ENCODE peak calls at places on chromosomes 11 and 22, in six cellular contexts. J is right cardiac atrium, C is A549, O is left ventricle myocardium inferior, Y is breast epithelium, A is mammary epithelial cell. E is an unnamed sample. For H3K4me1, the result is how much of the 10 kb centered on the place peaks cover.

GRCh38 chr22:35892192-35892591 is 136.4 kb downstream of the RBFOX2 start:
- DNase-seq in J (no peak), A (peak), C (no peak), O (no peak), Y (no peak), E (no peak)

GRCh38 chr11:119361056-119361787 is 14.7 kb upstream of the MFRP start:
- DNase-seq in Y (no peak), J (peak), O (peak), A (peak), C (peak), E (no peak)

GRCh38 chr11:114787126-114787525 is 108.8 kb downstream of the NXPE2 start:
- DNase-seq in A (no peak), O (no peak), Y (no peak), J (no peak), C (no peak), E (no peak)

GRCh38 chr11:3920148-3920852 is 64.8 kb downstream of the STIM1 start:
- DNase-seq in O (no peak), C (peak), A (peak), Y (no peak), J (no peak), E (peak)

GRCh38 chr11:120147094-120147949 is 9.4 kb upstream of the TRIM29 start:
- DNase-seq in A (no peak), C (no peak), O (no peak), J (no peak), Y (no peak), E (no peak)

GRCh38 chr11:132803436-132803835 is 728.9 kb downstream of the OPCML start:
- DNase-seq in C (no peak), J (no peak), A (peak), O (no peak), Y (no peak), E (no peak)

GRCh38 chr11:32809313-32809712 is 14.9 kb upstream of the CCDC73 start:
- DNase-seq in C (peak), A (peak), O (peak), J (peak), Y (no peak), E (peak)

GRCh38 chr11:118609380-118610219 is 2.2 kb downstream of the PHLDB1 start:
- DNase-seq in C (no peak), O (no peak), J (peak), A (no peak), Y (peak), E (no peak)

GRCh38 chr11:14544611-14545010 is 24.4 kb upstream of the PSMA1 start:
- DNase-seq in C (no peak), O (no peak), A (peak), J (no peak), Y (no peak), E (no peak)

GRCh38 chr22:31127181-31127772 is 4.5 kb downstream of the INPP5J start:
- DNase-seq in O (no peak), J (no peak), Y (no peak), A (no peak), C (no peak), E (no peak)

GRCh38 chr11:72173291-72173690 is 18.6 kb upstream of the FOLR1 start:
- DNase-seq in Y (no peak), O (no peak), C (no peak), J (no peak), A (no peak), E (no peak)

GRCh38 chr11:14336507-14337503 is 22.2 kb downstream of the RRAS2 start:
- DNase-seq in A (peak), C (peak), O (no peak), Y (no peak), J (no peak), E (peak)

GRCh38 chr22:46084943-46085830 is 65.1 kb upstream of the PPARA start:
- DNase-seq in J (peak), Y (peak), O (peak), C (peak), A (peak), E (peak)

GRCh38 chr11:45146072-45147016 is at the start of gene PRDM11:
- DNase-seq in A (peak), Y (peak), C (peak), J (peak), O (no peak), E (peak)

GRCh38 chr11:5242933-5243844 is 6.5 kb downstream of the HBG1 start:
- DNase-seq in J (no peak), Y (no peak), C (no peak), A (no peak), O (no peak), E (no peak)

GRCh38 chr22:46262449-46263207 is 515 bp downstream of the PKDREJ start:
- DNase-seq in J (peak), O (peak), Y (peak), A (no peak), C (no peak), E (no peak)

GRCh38 chr22:24128024-24128423 is 53.3 kb upstream of the SUSD2 start:
- DNase-seq in Y (no peak), J (no peak), A (no peak), C (no peak), O (no peak), E (no peak)

GRCh38 chr11:126680109-126680508 is 320.5 kb downstream of the KIRREL3 start:
- DNase-seq in Y (no peak), C (no peak), A (no peak), O (no peak), J (no peak), E (no peak)

GRCh38 chr11:60912851-60913550 is 957 bp upstream of the TMEM109 start:
- DNase-seq in A (no peak), C (no peak), O (no peak), J (peak), Y (no peak), E (no peak)

GRCh38 chr11:72787262-72788104 is 6.4 kb downstream of the STARD10 start:
- DNase-seq in J (peak), C (no peak), A (no peak), O (no peak), Y (no peak), E (no peak)

GRCh38 chr11:124870430-124870829 is 5.2 kb downstream of the ROBO3 start:
- DNase-seq in O (no peak), A (no peak), Y (no peak), J (no peak), C (no peak), E (no peak)

GRCh38 chr11:74815966-74816365 is 67.3 kb downstream of the RNF169 start:
- DNase-seq in O (no peak), C (no peak), Y (no peak), A (no peak), J (no peak), E (no peak)

GRCh38 chr11:92180664-92181251 is 43.9 kb upstream of the FAT3 start:
- DNase-seq in C (no peak), A (peak), J (no peak), Y (no peak), O (no peak), E (no peak)

GRCh38 chr11:132911186-132911585 is 621.1 kb downstream of the OPCML start:
- DNase-seq in C (peak), O (no peak), A (peak), J (no peak), Y (no peak), E (peak)

GRCh38 chr11:126838779-126839178 is 161.8 kb downstream of the KIRREL3 start:
- DNase-seq in C (no peak), O (no peak), A (no peak), J (no peak), Y (no peak), E (no peak)

GRCh38 chr11:117874253-117874909 is 2.1 kb downstream of the FXYD6 start:
- DNase-seq in A (no peak), Y (no peak), O (no peak), J (no peak), C (no peak), E (no peak)

GRCh38 chr11:68903288-68903630 is 373 bp downstream of the MRPL21 start:
- DNase-seq in Y (no peak), J (no peak), O (no peak), A (no peak), C (no peak), E (no peak)

GRCh38 chr22:31272522-31273446 is 19.5 kb downstream of the PIK3IP1 start:
- DNase-seq in J (no peak), C (peak), Y (no peak), A (peak), O (no peak), E (peak)

GRCh38 chr11:106603971-106604370 is 414.3 kb downstream of the GUCY1A2 start:
- DNase-seq in A (no peak), C (no peak), O (no peak), J (no peak), Y (no peak), E (no peak)

GRCh38 chr22:43789452-43789851 is 22.7 kb downstream of the EFCAB6 start:
- DNase-seq in O (peak), Y (no peak), A (peak), J (peak), C (peak), E (peak)

GRCh38 chr11:2820976-2821375 is 64.6 kb downstream of the CDKN1C start:
- DNase-seq in O (peak), C (no peak), Y (no peak), J (peak), A (no peak), E (no peak)

GRCh38 chr22:39088688-39089032 is 8.4 kb upstream of the APOBEC3H start:
- DNase-seq in Y (no peak), A (no peak), J (no peak), C (no peak), O (no peak), E (no peak)

GRCh38 chr11:115078461-115079438 is 400.4 kb downstream of the NXPE2 start:
- DNase-seq in C (no peak), Y (no peak), A (no peak), O (no peak), J (no peak), E (no peak)

GRCh38 chr11:125373426-125374391 is 122.4 kb downstream of the FEZ1 start:
- DNase-seq in O (peak), C (no peak), A (no peak), J (peak), Y (no peak), E (no peak)

GRCh38 chr22:40560994-40561515 is 75.5 kb downstream of the MRTFA start:
- DNase-seq in Y (no peak), O (no peak), A (no peak), C (no peak), J (no peak), E (no peak)

GRCh38 chr11:100638648-100639047 is 48.4 kb upstream of the ARHGAP42 start:
- DNase-seq in J (no peak), A (no peak), O (no peak), Y (no peak), C (no peak), E (no peak)

GRCh38 chr11:10329935-10330334 is 25.1 kb downstream of the ADM start:
- DNase-seq in J (no peak), A (peak), O (no peak), C (peak), Y (no peak), E (peak)

GRCh38 chr11:85718991-85719807 is 33.2 kb upstream of the CCDC89 start:
- DNase-seq in A (peak), C (peak), J (peak), Y (no peak), O (peak), E (peak)

GRCh38 chr11:77449060-77449521 is 24.8 kb downstream of the PAK1 start:
- DNase-seq in J (no peak), Y (no peak), O (no peak), A (no peak), C (no peak), E (no peak)

GRCh38 chr11:77448269-77448668 is 25.6 kb downstream of the PAK1 start:
- DNase-seq in C (no peak), O (no peak), Y (no peak), J (no peak), A (no peak), E (no peak)

GRCh38 chr11:77450227-77450626 is 23.7 kb downstream of the PAK1 start:
- DNase-seq in J (no peak), C (no peak), Y (no peak), A (no peak), O (no peak), E (no peak)

GRCh38 chr11:77449784-77450183 is 24.1 kb downstream of the PAK1 start:
- DNase-seq in C (no peak), J (no peak), O (no peak), A (no peak), Y (no peak), E (no peak)

GRCh38 chr11:77446911-77447629 is 26.8 kb downstream of the PAK1 start:
- DNase-seq in Y (no peak), J (no peak), C (no peak), A (peak), O (no peak), E (no peak)
- H3K4me1 ChIP-seq in Y (under half), J (under half), C (under half), A (under half), O (under half), E (under half)

DNA sequence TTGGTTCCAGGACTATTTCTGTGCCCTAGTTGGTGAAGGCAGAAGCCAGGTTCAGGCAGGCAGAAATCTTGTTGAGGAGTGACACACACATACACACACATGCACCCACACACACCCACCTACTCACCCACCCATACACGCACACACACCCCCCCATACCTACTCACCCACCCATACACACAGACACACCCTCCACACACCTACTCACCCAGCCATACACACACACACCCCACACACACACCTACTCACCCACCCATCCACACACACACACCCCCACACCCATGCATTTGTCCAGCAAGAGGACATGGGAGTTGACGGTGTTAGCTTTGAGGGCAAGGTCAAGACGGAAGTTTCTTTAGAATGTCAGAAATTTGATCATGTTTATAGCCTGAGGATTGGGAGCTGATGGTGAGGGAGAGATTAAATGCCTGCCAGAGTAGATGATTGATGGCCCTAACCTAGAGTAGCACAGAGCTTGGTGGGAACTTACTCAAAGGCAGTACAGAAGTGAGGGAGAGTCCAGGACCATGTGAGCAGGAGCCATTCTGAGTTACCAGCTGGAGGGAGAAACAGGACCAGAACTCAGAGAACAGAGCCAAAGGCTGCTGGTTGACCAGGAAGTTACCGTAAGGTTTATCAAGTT is 68.8 kb downstream of the CYB5R2 start:
- DNase-seq in O (no peak), A (no peak), C (peak), Y (no peak), J (no peak), E (no peak)
- H3K4me1 ChIP-seq in O (under half), A (under half), C (half or more), Y (under half), J (under half), E (under half)

GRCh38 chr11:134728186-134728585 is 316.1 kb upstream of the B3GAT1 start:
- DNase-seq in A (no peak), O (no peak), Y (no peak), C (no peak), J (no peak), E (no peak)

GRCh38 chr11:134730596-134731538 is 318.8 kb upstream of the B3GAT1 start:
- DNase-seq in C (no peak), J (no peak), O (no peak), A (no peak), Y (no peak), E (no peak)

GRCh38 chr11:134731562-134731961 is 319.5 kb upstream of the B3GAT1 start:
- DNase-seq in C (no peak), A (no peak), J (no peak), O (no peak), Y (no peak), E (no peak)

GRCh38 chr11:134727636-134728035 is 315.6 kb upstream of the B3GAT1 start:
- DNase-seq in J (no peak), A (no peak), C (no peak), O (no peak), Y (no peak), E (no peak)

DNA sequence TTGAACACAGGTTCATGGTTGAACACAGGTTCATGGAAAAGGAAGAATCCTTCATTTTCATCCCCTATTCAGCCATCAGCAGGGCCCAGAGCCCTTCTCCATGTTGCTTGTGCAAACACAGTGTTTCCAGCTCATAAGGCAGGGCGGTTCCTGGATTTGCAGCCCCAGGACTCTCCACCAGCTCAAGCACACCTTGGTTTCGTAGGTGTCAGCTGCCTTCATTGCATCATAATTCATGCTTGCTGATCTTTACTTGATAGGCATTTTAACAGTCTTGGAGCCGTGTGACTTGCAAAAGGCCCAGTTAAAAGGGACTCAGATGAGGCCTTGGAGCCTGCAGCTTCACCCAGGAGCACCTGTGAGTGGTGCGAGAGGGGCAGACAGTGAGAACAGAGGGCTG is 318.1 kb upstream of the B3GAT1 start:
- DNase-seq in J (no peak), O (no peak), Y (no peak), C (no peak), A (no peak), E (no peak)
- H3K4me1 ChIP-seq in J (under half), O (under half), Y (under half), C (under half), A (under half), E (under half)

DNA sequence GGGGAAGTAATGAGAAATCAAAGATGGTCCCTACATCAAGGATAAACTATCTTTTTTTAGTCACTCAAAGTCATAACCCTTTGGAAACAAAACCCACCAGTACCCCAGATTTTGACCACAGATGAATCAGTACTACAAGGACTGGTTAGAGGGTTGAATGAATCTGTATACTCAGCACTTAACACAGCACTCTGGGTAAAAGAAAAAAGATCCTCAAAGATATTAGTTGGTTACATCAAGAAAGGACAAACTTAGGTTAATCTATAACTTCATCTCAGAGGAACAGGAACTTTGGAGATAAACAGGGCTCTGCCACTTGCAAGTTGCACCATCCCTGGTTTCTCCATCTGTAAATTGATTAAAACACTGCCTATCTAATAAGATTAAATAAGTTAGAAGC is 18.8 kb downstream of the SC5D start:
- DNase-seq in Y (no peak), A (no peak), C (no peak), O (no peak), J (no peak), E (no peak)
- H3K4me1 ChIP-seq in Y (under half), A (under half), C (under half), O (under half), J (under half), E (under half)

DNA sequence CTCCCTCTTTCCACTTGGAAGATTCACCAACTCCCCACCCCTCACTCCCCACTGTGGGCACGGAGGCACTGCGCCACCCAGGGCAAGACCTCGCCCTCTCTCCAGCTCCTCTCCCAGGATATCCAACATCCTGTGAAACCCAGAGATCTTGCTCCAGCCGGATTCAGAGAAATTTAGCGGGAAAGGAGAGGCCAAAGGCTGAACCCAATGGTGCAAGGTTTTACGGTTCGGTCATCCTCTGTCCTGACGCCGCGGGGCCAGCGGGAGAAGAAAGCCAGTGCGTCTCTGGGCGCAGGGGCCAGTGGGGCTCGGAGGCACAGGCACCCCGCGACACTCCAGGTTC is 394 bp upstream of the CD44 start:
- DNase-seq in O (no peak), J (no peak), A (no peak), C (no peak), Y (no peak), E (no peak)
- H3K4me1 ChIP-seq in O (under half), J (under half), A (under half), C (half or more), Y (under half), E (under half)

E was measured in SJSA1.